ENCODE peak calls at places on chromosome 19, in four cellular contexts. B is foreskin fibroblast; O is CD8-positive, alpha-beta T cell; Z is esophagus squamous epithelium. P is an unnamed sample.

GRCh38 chr19:19068659-19069509 is 5.1 kb downstream of the SLC25A42 start:
- DNase-seq in O (no peak), Z (no peak), B (no peak), P (no peak)

GRCh38 chr19:31567776-31568175 is 218.5 kb upstream of the TSHZ3 start:
- DNase-seq in Z (no peak), O (no peak), B (no peak), P (no peak)

GRCh38 chr19:33064117-33064777 is 441 bp downstream of the RHPN2 start:
- DNase-seq in B (peak), Z (no peak), O (no peak), P (no peak)

GRCh38 chr19:23956051-23956450 is 41.4 kb downstream of the ZNF726 start:
- DNase-seq in B (peak), Z (no peak), O (no peak), P (no peak)

GRCh38 chr19:50723069-50723468 is at the start of gene CLEC11A:
- DNase-seq in B (peak), Z (no peak), O (no peak), P (no peak)

GRCh38 chr19:51031220-51031879 is 3.5 kb downstream of the KLK12 start:
- DNase-seq in B (no peak), O (no peak), Z (no peak), P (no peak)

GRCh38 chr19:541699-542098 is 2.2 kb upstream of the GZMM start:
- DNase-seq in B (no peak), Z (no peak), O (no peak), P (no peak)

GRCh38 chr19:18807861-18808331 is 16.8 kb upstream of the COMP start:
- DNase-seq in O (no peak), Z (no peak), B (peak), P (no peak)

GRCh38 chr19:49403404-49404187 is 15.5 kb downstream of the KASH5 start:
- DNase-seq in O (no peak), Z (no peak), B (no peak), P (no peak)

GRCh38 chr19:38389101-38389925 is 816 bp downstream of the SPRED3 start:
- DNase-seq in B (peak), Z (no peak), O (no peak), P (no peak)

GRCh38 chr19:14054099-14054498 is 7.8 kb downstream of the PALM3 start:
- DNase-seq in B (no peak), O (no peak), Z (no peak), P (no peak)

GRCh38 chr19:3639479-3639878 is 12.9 kb upstream of the CACTIN start:
- DNase-seq in Z (no peak), B (no peak), O (no peak), P (no peak)

GRCh38 chr19:1276620-1277007 is 1.3 kb downstream of the FAM174C start:
- DNase-seq in B (no peak), O (no peak), Z (no peak), P (no peak)

GRCh38 chr19:36236304-36236945 is 21.5 kb downstream of the ZNF146 start:
- DNase-seq in O (no peak), Z (no peak), B (no peak), P (no peak)

GRCh38 chr19:16288544-16288943 is 36.1 kb upstream of the KLF2 start:
- DNase-seq in B (peak), O (no peak), Z (no peak), P (no peak)

GRCh38 chr19:19627716-19628498 is at the start of gene LPAR2:
- DNase-seq in O (peak), Z (no peak), B (peak), P (no peak)

GRCh38 chr19:3632739-3633558 is 6.4 kb upstream of the CACTIN start:
- DNase-seq in B (no peak), O (no peak), Z (no peak), P (no peak)

GRCh38 chr19:3224346-3225325 is at the start of gene CELF5:
- DNase-seq in B (peak), Z (no peak), O (peak), P (no peak)

GRCh38 chr19:47232422-47233211 is 1.6 kb upstream of the BBC3 start:
- DNase-seq in B (peak), Z (no peak), O (no peak), P (no peak)

GRCh38 chr19:38812004-38812840 is 523 bp downstream of the LGALS4 start:
- DNase-seq in B (no peak), Z (no peak), O (no peak), P (no peak)

GRCh38 chr19:703329-703650 is 5.4 kb upstream of the PALM start:
- DNase-seq in Z (no peak), B (no peak), O (no peak), P (no peak)

GRCh38 chr19:16180611-16181010 is 4.6 kb upstream of the FAM32A start:
- DNase-seq in Z (no peak), O (no peak), B (peak), P (peak)

GRCh38 chr19:1172353-1173159 is 1.5 kb downstream of the SBNO2 start:
- DNase-seq in O (no peak), B (peak), Z (no peak), P (no peak)

GRCh38 chr19:18696023-18696422 is 12.5 kb downstream of the CRTC1 start:
- DNase-seq in O (no peak), B (no peak), Z (no peak), P (no peak)

GRCh38 chr19:47651691-47652090 is 42.8 kb downstream of the BICRA start:
- DNase-seq in Z (no peak), B (no peak), O (no peak), P (no peak)

GRCh38 chr19:6765738-6766356 is 1.4 kb downstream of the SH2D3A start:
- DNase-seq in O (peak), B (no peak), Z (no peak), P (no peak)

GRCh38 chr19:3808420-3809143 is 22.4 kb upstream of the MATK start:
- DNase-seq in B (no peak), O (no peak), Z (no peak), P (no peak)

GRCh38 chr19:56601375-56601774 is 6.3 kb downstream of the ZNF71 start:
- DNase-seq in O (no peak), Z (no peak), B (peak), P (no peak)

GRCh38 chr19:49363265-49364082 is at the start of gene DKKL1:
- DNase-seq in Z (peak), O (peak), B (peak), P (peak)

GRCh38 chr19:13689050-13689449 is 75.3 kb upstream of the MRI1 start:
- DNase-seq in B (peak), Z (no peak), O (no peak), P (no peak)

GRCh38 chr19:42121666-42122069 is 10.6 kb downstream of the POU2F2 start:
- DNase-seq in B (peak), O (peak), Z (no peak), P (no peak)

GRCh38 chr19:38321646-38322323 is 2.1 kb downstream of the KCNK6 start:
- DNase-seq in Z (no peak), B (no peak), O (no peak), P (no peak)

GRCh38 chr19:29694669-29695627 is 20.1 kb downstream of the C19orf12 start:
- DNase-seq in O (peak), Z (no peak), B (peak), P (no peak)

GRCh38 chr19:55132453-55133129 is 15.2 kb upstream of the PPP1R12C start:
- DNase-seq in Z (no peak), O (no peak), B (no peak), P (no peak)
- TF ChIP-seq CTCF in Z (no peak), O (no peak), B (no peak), P (no peak)

GRCh38 chr19:40543029-40543597 is 33.6 kb upstream of the SHKBP1 start:
- DNase-seq in Z (no peak), B (no peak), O (no peak), P (no peak)
- TF ChIP-seq CTCF in Z (no peak), B (no peak), O (no peak), P (no peak)

GRCh38 chr19:5664515-5664914 is 15.8 kb downstream of the MICOS13 start:
- DNase-seq in Z (no peak), O (no peak), B (no peak), P (no peak)

GRCh38 chr19:5667751-5668271 is 12.5 kb downstream of the MICOS13 start:
- DNase-seq in Z (no peak), O (no peak), B (no peak), P (no peak)

GRCh38 chr19:5663904-5664303 is 16.4 kb downstream of the MICOS13 start:
- DNase-seq in O (no peak), B (no peak), Z (no peak), P (no peak)

GRCh38 chr19:5666921-5667610 is 13.2 kb downstream of the MICOS13 start:
- DNase-seq in B (no peak), Z (no peak), O (no peak), P (no peak)

GRCh38 chr19:5665781-5666513 is 14.4 kb downstream of the MICOS13 start:
- DNase-seq in O (no peak), B (peak), Z (no peak), P (peak)
- TF ChIP-seq CTCF in O (no peak), B (peak), Z (no peak), P (peak)

DNA sequence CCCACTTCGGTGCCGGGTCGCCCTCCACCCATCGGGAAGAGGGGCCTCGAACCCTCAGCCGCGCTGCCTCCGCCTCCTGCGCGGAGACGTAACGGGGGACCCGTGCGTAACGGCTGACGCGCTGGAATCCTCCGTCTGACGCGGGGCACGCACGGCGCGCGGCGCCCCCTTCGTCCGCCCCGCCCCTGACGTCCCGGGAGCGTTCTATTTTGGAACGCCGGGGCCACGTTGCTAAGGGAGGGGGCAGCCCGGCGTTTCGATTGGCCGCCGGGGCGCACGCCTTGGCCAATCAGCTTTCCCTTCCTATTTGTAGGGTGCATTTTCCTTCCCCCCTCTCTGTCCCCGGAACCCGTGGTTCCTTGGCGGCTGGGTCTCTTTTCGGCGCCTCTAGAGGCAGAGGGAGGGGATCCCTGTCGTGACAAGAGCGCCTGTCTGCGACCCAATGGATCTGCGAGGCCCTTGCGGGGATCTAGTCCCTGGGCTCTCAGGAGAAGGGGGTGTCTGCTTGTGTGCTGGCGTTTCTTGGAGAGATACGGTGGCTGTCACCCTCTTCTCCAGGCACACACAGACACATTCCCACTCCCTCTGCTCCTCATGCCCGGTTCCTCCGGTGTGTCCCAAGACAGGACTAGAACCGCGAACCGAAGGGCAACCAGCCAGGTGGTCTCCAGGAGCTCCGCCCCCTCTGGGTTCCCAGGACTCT is 1.5 kb downstream of the FOSB start:
- DNase-seq in B (peak), Z (peak), O (peak), P (no peak)
- TF ChIP-seq CTCF in B (no peak), Z (no peak), O (no peak), P (peak)

DNA sequence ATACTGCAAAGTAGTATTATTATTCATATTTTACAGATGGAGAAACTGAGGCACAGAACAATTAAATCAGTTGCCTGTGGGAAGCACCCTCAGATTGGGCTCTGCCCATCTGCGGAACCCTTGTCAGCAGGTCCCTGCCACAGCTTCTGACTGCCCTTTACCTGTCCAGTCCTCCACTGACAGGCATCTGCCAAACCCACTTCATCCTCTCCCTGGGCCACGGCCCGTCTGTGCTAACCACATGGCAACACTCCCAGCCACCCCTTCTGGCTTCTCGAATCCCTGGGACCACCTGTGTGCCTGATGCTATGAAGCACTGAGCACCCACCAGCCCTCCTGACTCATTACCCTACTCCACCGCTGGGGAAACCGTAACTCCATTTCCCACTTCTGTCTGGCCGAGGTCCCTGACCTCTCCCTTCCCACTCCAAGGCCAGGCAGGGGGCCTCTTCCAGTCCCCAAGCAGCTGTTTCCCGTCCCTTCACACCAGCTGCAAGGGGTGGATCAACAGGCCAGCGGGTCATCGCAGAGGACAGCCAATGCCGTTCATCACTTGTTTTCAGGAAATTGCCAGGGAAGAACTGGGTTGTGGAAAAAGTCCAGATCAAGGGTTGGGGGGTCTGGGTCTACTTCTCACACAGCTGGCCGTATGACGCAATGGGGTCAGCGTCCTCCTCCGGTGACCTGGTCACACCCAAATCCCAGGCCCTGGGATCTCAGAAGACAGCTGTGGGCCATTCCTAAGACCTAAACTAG is 2.5 kb downstream of the KANK3 start:
- DNase-seq in Z (no peak), O (no peak), B (no peak), P (no peak)
- TF ChIP-seq CTCF in Z (peak), O (no peak), B (no peak), P (no peak)

P was measured in AG04449.